ENCODE peak calls at places on chromosomes 5 and 9, in seven cellular contexts. J is IMR-90; G is GM06990; T is H1; D is fibroblast of pulmonary artery; V is foreskin fibroblast; P is CD4-positive, CD25-positive, alpha-beta regulatory T cell. C is an unnamed sample.

GRCh38 chr9:136084191-136084944 is 10.7 kb downstream of the NACC2 start:
- DNase-seq in J (no peak), G (peak), T (no peak), D (no peak), V (no peak), P (peak), C (no peak)

GRCh38 chr9:89177021-89177400 is 1.6 kb downstream of the SHC3 start:
- DNase-seq in J (peak), G (no peak), T (no peak), D (peak), V (peak), P (no peak), C (no peak)

GRCh38 chr5:132046915-132047314 is 13.5 kb upstream of the IL3 start:
- DNase-seq in J (no peak), G (no peak), T (peak), D (no peak), V (no peak), P (no peak), C (no peak)

GRCh38 chr5:57889558-57889957 is 406.9 kb upstream of the ACTBL2 start:
- DNase-seq in J (peak), G (no peak), T (no peak), D (peak), V (peak), P (no peak), C (peak)

GRCh38 chr5:150599917-150600511 is 40.4 kb upstream of the SYNPO start:
- DNase-seq in J (peak), G (no peak), T (no peak), D (peak), V (peak), P (no peak), C (peak)

GRCh38 chr5:124328201-124328600 is 418.2 kb downstream of the ZNF608 start:
- DNase-seq in J (no peak), G (no peak), T (no peak), D (no peak), V (no peak), P (no peak), C (no peak)

GRCh38 chr9:97572196-97572891 is 60.8 kb downstream of the TSTD2 start:
- DNase-seq in J (no peak), G (no peak), T (peak), D (no peak), V (no peak), P (no peak), C (no peak)

GRCh38 chr5:113864437-113864836 is 350.9 kb downstream of the YTHDC2 start:
- DNase-seq in J (no peak), G (no peak), T (no peak), D (no peak), V (no peak), P (no peak), C (no peak)

GRCh38 chr5:131747180-131748105 is 49.4 kb downstream of the FNIP1 start:
- DNase-seq in J (peak), G (peak), T (no peak), D (peak), V (no peak), P (peak), C (peak)

GRCh38 chr5:141494761-141495455 is 6.0 kb downstream of the PCDHGC5 start:
- DNase-seq in J (peak), G (no peak), T (no peak), D (no peak), V (no peak), P (no peak), C (no peak)

GRCh38 chr5:42855811-42856210 is 44.1 kb upstream of the SELENOP start:
- DNase-seq in J (no peak), G (no peak), T (no peak), D (no peak), V (peak), P (no peak), C (no peak)

GRCh38 chr9:127455299-127455992 is 4.1 kb downstream of the LRSAM1 start:
- DNase-seq in J (no peak), G (no peak), T (no peak), D (no peak), V (peak), P (peak), C (peak)

GRCh38 chr9:25917593-25918426 is 239.6 kb upstream of the TUSC1 start:
- DNase-seq in J (no peak), G (no peak), T (no peak), D (no peak), V (no peak), P (no peak), C (no peak)

GRCh38 chr9:87238545-87238944 is 259.1 kb upstream of the DAPK1 start:
- DNase-seq in J (no peak), G (no peak), T (no peak), D (no peak), V (peak), P (no peak), C (no peak)

GRCh38 chr5:989961-990530 is 18.6 kb upstream of the NKD2 start:
- DNase-seq in J (no peak), G (no peak), T (peak), D (peak), V (no peak), P (no peak), C (no peak)

GRCh38 chr5:143501176-143501840 is 97.8 kb upstream of the NR3C1 start:
- DNase-seq in J (no peak), G (no peak), T (no peak), D (no peak), V (peak), P (no peak), C (no peak)

GRCh38 chr5:14223372-14223771 is 80.2 kb downstream of the TRIO start:
- DNase-seq in J (no peak), G (no peak), T (no peak), D (no peak), V (no peak), P (peak), C (peak)

GRCh38 chr5:108421713-108422112 is 39.8 kb upstream of the FBXL17 start:
- DNase-seq in J (peak), G (no peak), T (no peak), D (no peak), V (peak), P (no peak), C (no peak)

GRCh38 chr5:169299146-169299545 is 1.8 kb downstream of the SLIT3 start:
- DNase-seq in J (no peak), G (no peak), T (no peak), D (no peak), V (peak), P (no peak), C (no peak)

GRCh38 chr5:160188151-160188967 is 40.9 kb upstream of the FABP6 start:
- DNase-seq in J (peak), G (no peak), T (peak), D (peak), V (peak), P (peak), C (no peak)

GRCh38 chr5:40552981-40553380 is 126.7 kb upstream of the PTGER4 start:
- DNase-seq in J (peak), G (no peak), T (no peak), D (no peak), V (no peak), P (no peak), C (no peak)

GRCh38 chr5:18771097-18771610 is 1136.9 kb downstream of the TAF11L14 start:
- DNase-seq in J (no peak), G (no peak), T (no peak), D (no peak), V (no peak), P (no peak), C (no peak)

GRCh38 chr9:126534431-126535186 is 79.1 kb upstream of the LMX1B start:
- DNase-seq in J (no peak), G (no peak), T (no peak), D (no peak), V (peak), P (no peak), C (no peak)

GRCh38 chr9:13860019-13860418 is 453.9 kb downstream of the NFIB start:
- DNase-seq in J (no peak), G (no peak), T (no peak), D (peak), V (peak), P (no peak), C (no peak)

GRCh38 chr5:173755319-173755718 is 132.8 kb upstream of the CPEB4 start:
- DNase-seq in J (no peak), G (no peak), T (no peak), D (no peak), V (no peak), P (no peak), C (no peak)

GRCh38 chr9:15370496-15371464 is 51.9 kb upstream of the SNAPC3 start:
- DNase-seq in J (no peak), G (no peak), T (no peak), D (peak), V (no peak), P (no peak), C (no peak)

GRCh38 chr9:75299324-75299723 is 211.0 kb downstream of the OSTF1 start:
- DNase-seq in J (no peak), G (no peak), T (no peak), D (no peak), V (peak), P (no peak), C (peak)

GRCh38 chr5:171029401-171029800 is 167.6 kb downstream of the RANBP17 start:
- DNase-seq in J (no peak), G (no peak), T (no peak), D (no peak), V (no peak), P (no peak), C (no peak)

GRCh38 chr5:105057893-105058292 is 1495.3 kb upstream of the NUDT12 start:
- DNase-seq in J (no peak), G (no peak), T (no peak), D (no peak), V (no peak), P (no peak), C (no peak)

GRCh38 chr9:31030741-31031202 is 1353.7 kb upstream of the ACO1 start:
- DNase-seq in J (no peak), G (no peak), T (no peak), D (peak), V (no peak), P (no peak), C (no peak)

GRCh38 chr5:154793599-154794524 is 38.7 kb downstream of the LARP1 start:
- DNase-seq in J (peak), G (no peak), T (no peak), D (peak), V (peak), P (no peak), C (no peak)

GRCh38 chr5:123719004-123719403 is 207.0 kb downstream of the CSNK1G3 start:
- DNase-seq in J (peak), G (no peak), T (no peak), D (peak), V (peak), P (no peak), C (no peak)

GRCh38 chr9:77374266-77374665 is 196.9 kb downstream of the VPS13A start:
- DNase-seq in J (peak), G (no peak), T (no peak), D (peak), V (peak), P (no peak), C (no peak)

GRCh38 chr5:56496581-56497063 is 263.5 kb upstream of the ANKRD55 start:
- DNase-seq in J (no peak), G (no peak), T (no peak), D (no peak), V (no peak), P (no peak), C (no peak)

GRCh38 chr5:54249210-54250028 is 61.0 kb downstream of the ARL15 start:
- DNase-seq in J (peak), G (no peak), T (no peak), D (no peak), V (no peak), P (no peak), C (peak)

GRCh38 chr9:128205296-128205944 is 2.2 kb downstream of the DNM1 start:
- DNase-seq in J (no peak), G (no peak), T (no peak), D (no peak), V (no peak), P (no peak), C (no peak)

GRCh38 chr5:130496215-130496614 is 592.0 kb downstream of the CHSY3 start:
- DNase-seq in J (no peak), G (no peak), T (no peak), D (no peak), V (no peak), P (no peak), C (no peak)

GRCh38 chr9:137317979-137318511 is 16.0 kb upstream of the NRARP start:
- DNase-seq in J (no peak), G (peak), T (no peak), D (no peak), V (no peak), P (no peak), C (no peak)

GRCh38 chr9:69147041-69147834 is 26.8 kb upstream of the TJP2 start:
- DNase-seq in J (no peak), G (no peak), T (peak), D (no peak), V (no peak), P (no peak), C (no peak)

GRCh38 chr5:10538789-10539684 is 24.8 kb upstream of the ANKRD33B start:
- DNase-seq in J (no peak), G (no peak), T (no peak), D (no peak), V (no peak), P (no peak), C (no peak)

DNA sequence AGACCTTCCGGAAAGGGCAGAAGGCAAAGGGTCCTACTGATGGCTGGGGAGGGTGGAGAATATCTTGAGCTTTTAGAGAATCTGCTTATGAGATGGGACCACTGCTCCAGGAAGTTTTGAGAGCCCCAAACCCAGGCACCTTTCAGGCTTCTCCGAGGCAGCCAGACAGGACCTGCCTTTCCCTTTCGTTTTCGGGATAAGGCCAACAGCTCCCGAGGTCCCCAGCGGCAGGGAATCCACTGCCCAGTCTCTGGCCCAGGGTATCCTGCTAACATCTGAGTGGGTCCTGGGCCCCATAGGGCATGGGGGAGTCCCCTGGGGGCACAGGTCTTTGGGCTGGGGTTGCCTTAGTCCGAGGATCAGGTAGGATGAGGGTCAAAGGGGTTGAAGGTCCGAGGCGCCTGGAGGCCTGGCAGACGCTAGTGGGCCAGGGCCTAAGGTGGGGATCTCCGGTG is 3.3 kb downstream of the PITX1 start:
- DNase-seq in J (no peak), G (no peak), T (no peak), D (no peak), V (peak), P (no peak), C (no peak)
- H3K4me3 ChIP-seq in J (peak), G (no peak), T (peak), D (no peak), V (peak), P (no peak), C (peak)

DNA sequence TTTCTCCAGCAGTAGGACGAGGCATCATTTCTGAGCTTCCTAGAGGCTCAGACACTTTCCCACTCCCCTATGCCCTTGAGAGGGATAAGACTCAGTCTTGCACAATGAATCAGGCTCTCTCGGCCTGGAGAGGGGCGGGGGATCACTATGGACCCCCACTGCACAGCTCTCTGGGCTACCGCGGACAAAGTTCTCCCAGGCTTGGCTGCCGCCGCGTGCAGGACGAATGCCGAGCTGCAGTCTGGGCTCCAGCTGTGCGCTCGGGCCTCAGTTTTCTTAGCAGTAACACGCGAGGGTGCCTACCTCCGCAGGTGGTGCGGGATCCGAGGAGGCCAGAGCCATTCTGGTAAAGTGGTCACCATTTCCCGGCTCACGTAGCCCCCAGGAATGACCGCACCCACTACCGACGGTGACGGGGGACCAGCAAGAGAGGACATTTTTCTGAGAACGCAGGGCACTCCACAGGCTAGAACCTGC is 3.4 kb upstream of the MYORG start:
- DNase-seq in J (no peak), G (no peak), T (peak), D (no peak), V (peak), P (peak), C (no peak)
- H3K4me3 ChIP-seq in J (no peak), G (no peak), T (peak), D (peak), V (peak), P (peak), C (peak)

GRCh38 chr5:73446631-73447233 is 1.8 kb downstream of the FOXD1 start:
- DNase-seq in J (no peak), G (no peak), T (peak), D (no peak), V (peak), P (no peak), C (no peak)

GRCh38 chr5:73448451-73449136 is at the start of gene FOXD1:
- DNase-seq in J (peak), G (peak), T (peak), D (peak), V (peak), P (peak), C (peak)

GRCh38 chr5:73445708-73446630 is 2.6 kb downstream of the FOXD1 start:
- DNase-seq in J (no peak), G (no peak), T (no peak), D (no peak), V (no peak), P (no peak), C (no peak)

GRCh38 chr5:73448072-73448432 is 525 bp downstream of the FOXD1 start:
- DNase-seq in J (no peak), G (no peak), T (peak), D (no peak), V (no peak), P (no peak), C (peak)

DNA sequence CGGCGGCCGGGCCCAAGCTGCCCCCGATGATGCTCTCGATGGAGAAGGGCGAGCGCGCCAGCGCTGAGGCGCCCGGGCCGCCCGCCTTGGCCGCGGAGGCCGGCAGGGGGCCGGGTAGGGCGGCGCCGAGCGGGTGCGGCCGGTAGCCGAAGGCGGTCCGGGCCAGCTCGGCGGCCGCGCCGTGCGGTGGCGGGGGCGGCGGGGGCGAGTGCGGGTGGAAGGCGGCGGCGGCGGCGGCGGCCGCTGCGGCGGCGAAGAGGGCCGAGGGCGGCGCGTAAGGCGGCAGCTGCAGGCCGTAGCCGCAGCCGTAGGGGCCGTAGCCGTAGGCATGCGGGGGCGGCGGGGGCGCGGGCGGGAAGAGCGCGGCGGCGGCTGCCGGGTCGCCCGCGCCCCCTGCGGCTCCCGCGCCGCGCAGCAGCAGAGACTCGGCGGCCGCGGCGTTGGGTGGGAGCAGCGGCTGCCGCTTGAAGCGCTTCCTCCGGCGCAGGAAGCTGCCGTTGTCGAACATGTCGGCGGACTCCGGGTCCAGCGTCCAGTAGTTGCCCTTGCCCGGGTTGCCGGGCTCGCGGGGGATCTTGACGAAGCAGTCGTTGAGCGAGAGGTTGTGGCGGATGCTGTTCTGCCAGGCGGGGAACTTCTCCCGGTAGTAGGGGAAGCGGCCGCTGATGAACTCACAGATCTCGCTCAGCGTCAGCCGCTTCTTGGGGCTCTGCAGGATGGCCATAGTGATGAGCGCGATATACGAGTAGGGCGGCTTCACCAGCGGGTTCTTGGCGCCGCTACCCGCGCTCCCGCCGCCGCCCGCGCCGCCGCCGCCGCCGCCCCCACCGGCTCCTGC is 1.1 kb downstream of the FOXD1 start:
- DNase-seq in J (peak), G (no peak), T (peak), D (peak), V (peak), P (peak), C (peak)
- H3K4me3 ChIP-seq in J (peak), G (peak), T (peak), D (peak), V (peak), P (no peak), C (peak)

DNA sequence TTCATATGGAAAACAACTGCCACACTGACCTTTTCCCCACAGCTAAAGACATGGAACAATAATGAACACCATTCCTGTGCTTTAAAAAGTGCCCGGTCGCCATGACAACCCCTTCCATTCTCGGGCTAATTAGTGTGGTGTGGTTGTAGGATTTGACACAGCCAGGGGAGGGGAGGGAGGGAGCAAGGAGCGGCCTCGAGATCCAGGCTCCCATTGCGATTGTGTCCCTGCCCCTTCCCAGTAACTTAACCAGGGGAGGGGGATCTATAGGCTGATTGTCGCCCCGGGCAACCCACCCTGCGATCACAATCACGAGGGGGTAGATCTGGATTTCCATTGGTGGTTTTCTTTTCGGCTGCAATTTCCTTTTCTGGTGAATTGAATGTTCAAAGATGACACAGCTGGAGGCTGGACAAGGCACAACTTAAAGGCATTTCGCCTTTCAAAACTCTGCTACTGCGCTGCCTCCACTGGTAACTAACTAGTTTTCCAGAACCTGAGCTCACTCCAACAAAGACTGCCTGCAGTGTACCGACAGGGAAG is 96.7 kb upstream of the RETREG1 start:
- DNase-seq in J (peak), G (no peak), T (peak), D (peak), V (peak), P (no peak), C (no peak)
- H3K4me3 ChIP-seq in J (no peak), G (no peak), T (peak), D (peak), V (peak), P (no peak), C (no peak)

C was measured in GM12865.